ENCODE peak calls at places on chromosomes 2 and 18, in six cellular contexts. One of them, this sample, is unnamed.

GRCh38 chr18:12911928-12912703 is 28.1 kb upstream of the PTPN2 start:
- DNase-seq in A549: no peak
- DNase-seq in GM23248: peak; percentile 10
- DNase-seq in cardiac muscle cell: no peak
- DNase-seq in CD8-positive, alpha-beta T cell: no peak
- DNase-seq in aorta: no peak
- DNase-seq in this sample: no peak

GRCh38 chr2:74835831-74836674 is 2.1 kb downstream of the HK2 start:
- DNase-seq in A549: peak; percentile 72
- DNase-seq in GM23248: peak; percentile 61
- DNase-seq in cardiac muscle cell: peak; percentile 64
- DNase-seq in CD8-positive, alpha-beta T cell: no peak
- DNase-seq in aorta: no peak
- DNase-seq in this sample: no peak

GRCh38 chr2:119341684-119342083 is 24.9 kb downstream of the C2orf76 start:
- DNase-seq in A549: no peak
- DNase-seq in GM23248: no peak
- DNase-seq in cardiac muscle cell: no peak
- DNase-seq in CD8-positive, alpha-beta T cell: no peak
- DNase-seq in aorta: no peak
- DNase-seq in this sample: no peak

GRCh38 chr2:191012346-191012745 is 1.6 kb downstream of the STAT1 start:
- DNase-seq in A549: no peak
- DNase-seq in GM23248: no peak
- DNase-seq in cardiac muscle cell: no peak
- DNase-seq in CD8-positive, alpha-beta T cell: no peak
- DNase-seq in aorta: no peak
- DNase-seq in this sample: no peak

GRCh38 chr2:159968282-159968900 is 94.0 kb downstream of the PLA2R1 start:
- DNase-seq in A549: peak; percentile 41
- DNase-seq in GM23248: peak; percentile 61
- DNase-seq in cardiac muscle cell: peak; percentile 75
- DNase-seq in CD8-positive, alpha-beta T cell: no peak
- DNase-seq in aorta: no peak
- DNase-seq in this sample: no peak

GRCh38 chr2:11777066-11777782 is 30.8 kb downstream of the LPIN1 start:
- DNase-seq in A549: no peak
- DNase-seq in GM23248: no peak
- DNase-seq in cardiac muscle cell: no peak
- DNase-seq in CD8-positive, alpha-beta T cell: no peak
- DNase-seq in aorta: no peak
- DNase-seq in this sample: no peak

GRCh38 chr2:107062173-107062572 is 176.2 kb upstream of the ST6GAL2 start:
- DNase-seq in A549: peak; percentile 5
- DNase-seq in GM23248: no peak
- DNase-seq in cardiac muscle cell: no peak
- DNase-seq in CD8-positive, alpha-beta T cell: no peak
- DNase-seq in aorta: no peak
- DNase-seq in this sample: no peak

GRCh38 chr2:38504169-38504568 is 98.6 kb downstream of the HNRNPLL start:
- DNase-seq in A549: no peak
- DNase-seq in GM23248: no peak
- DNase-seq in cardiac muscle cell: no peak
- DNase-seq in CD8-positive, alpha-beta T cell: no peak
- DNase-seq in aorta: no peak
- DNase-seq in this sample: no peak

GRCh38 chr2:227033471-227034148 is 130.4 kb downstream of the COL4A4 start:
- DNase-seq in A549: peak; percentile 55
- DNase-seq in GM23248: peak; percentile 72
- DNase-seq in cardiac muscle cell: peak; percentile 80
- DNase-seq in CD8-positive, alpha-beta T cell: no peak
- DNase-seq in aorta: peak; percentile 52
- DNase-seq in this sample: no peak

GRCh38 chr2:63424329-63425078 is 163.8 kb downstream of the WDPCP start:
- DNase-seq in A549: peak; percentile 64
- DNase-seq in GM23248: peak; percentile 41
- DNase-seq in cardiac muscle cell: peak; percentile 59
- DNase-seq in CD8-positive, alpha-beta T cell: no peak
- DNase-seq in aorta: no peak
- DNase-seq in this sample: no peak

GRCh38 chr2:222445226-222445625 is 20.9 kb downstream of the SGPP2 start:
- DNase-seq in A549: no peak
- DNase-seq in GM23248: no peak
- DNase-seq in cardiac muscle cell: no peak
- DNase-seq in CD8-positive, alpha-beta T cell: no peak
- DNase-seq in aorta: no peak
- DNase-seq in this sample: no peak

GRCh38 chr2:174878537-174879147 is 114.4 kb upstream of the CHRNA1 start:
- DNase-seq in A549: no peak
- DNase-seq in GM23248: peak; percentile 71
- DNase-seq in cardiac muscle cell: peak; percentile 39
- DNase-seq in CD8-positive, alpha-beta T cell: no peak
- DNase-seq in aorta: no peak
- DNase-seq in this sample: no peak

GRCh38 chr2:27916293-27917015 is 25.9 kb downstream of the BABAM2 start:
- DNase-seq in A549: peak; percentile 42
- DNase-seq in GM23248: no peak
- DNase-seq in cardiac muscle cell: no peak
- DNase-seq in CD8-positive, alpha-beta T cell: no peak
- DNase-seq in aorta: no peak
- DNase-seq in this sample: no peak
- H3K27ac ChIP-seq in A549: peak overlapping the region; percentile 66
- H3K27ac ChIP-seq in GM23248: no peak overlapping the region
- H3K27ac ChIP-seq in cardiac muscle cell: no peak overlapping the region
- H3K27ac ChIP-seq in CD8-positive, alpha-beta T cell: no peak overlapping the region
- H3K27ac ChIP-seq in aorta: no peak overlapping the region
- H3K27ac ChIP-seq in this sample: no peak overlapping the region

DNA sequence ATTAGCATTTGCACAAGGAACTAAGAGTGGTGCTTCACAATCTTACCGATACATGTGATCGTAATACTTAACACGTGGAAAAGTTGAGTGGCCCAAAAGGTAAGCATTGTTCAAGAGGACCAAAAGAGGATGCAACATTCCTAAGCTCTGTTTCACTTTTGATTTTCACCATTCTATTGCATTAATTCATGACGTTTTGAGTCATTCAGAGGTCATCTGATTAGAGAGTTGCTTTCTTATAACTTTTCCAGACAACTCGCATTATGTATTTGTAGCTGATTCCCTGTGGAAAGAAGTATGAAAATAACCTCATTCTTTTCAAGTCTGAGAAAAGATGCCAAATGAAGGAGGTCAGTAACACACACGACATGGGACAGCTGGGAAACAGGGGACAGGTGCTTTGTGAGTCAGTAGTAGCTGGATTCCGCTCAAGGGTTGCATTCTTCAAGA is 344.4 kb downstream of the RND3 start:
- DNase-seq in A549: no peak
- DNase-seq in GM23248: peak; percentile 63
- DNase-seq in cardiac muscle cell: peak; percentile 66
- DNase-seq in CD8-positive, alpha-beta T cell: no peak
- DNase-seq in aorta: no peak
- DNase-seq in this sample: no peak
- H3K27ac ChIP-seq in A549: peak overlapping the region; percentile 48
- H3K27ac ChIP-seq in GM23248: peak overlapping the region; percentile 80
- H3K27ac ChIP-seq in cardiac muscle cell: no peak overlapping the region
- H3K27ac ChIP-seq in CD8-positive, alpha-beta T cell: no peak overlapping the region
- H3K27ac ChIP-seq in aorta: no peak overlapping the region
- H3K27ac ChIP-seq in this sample: no peak overlapping the region

DNA sequence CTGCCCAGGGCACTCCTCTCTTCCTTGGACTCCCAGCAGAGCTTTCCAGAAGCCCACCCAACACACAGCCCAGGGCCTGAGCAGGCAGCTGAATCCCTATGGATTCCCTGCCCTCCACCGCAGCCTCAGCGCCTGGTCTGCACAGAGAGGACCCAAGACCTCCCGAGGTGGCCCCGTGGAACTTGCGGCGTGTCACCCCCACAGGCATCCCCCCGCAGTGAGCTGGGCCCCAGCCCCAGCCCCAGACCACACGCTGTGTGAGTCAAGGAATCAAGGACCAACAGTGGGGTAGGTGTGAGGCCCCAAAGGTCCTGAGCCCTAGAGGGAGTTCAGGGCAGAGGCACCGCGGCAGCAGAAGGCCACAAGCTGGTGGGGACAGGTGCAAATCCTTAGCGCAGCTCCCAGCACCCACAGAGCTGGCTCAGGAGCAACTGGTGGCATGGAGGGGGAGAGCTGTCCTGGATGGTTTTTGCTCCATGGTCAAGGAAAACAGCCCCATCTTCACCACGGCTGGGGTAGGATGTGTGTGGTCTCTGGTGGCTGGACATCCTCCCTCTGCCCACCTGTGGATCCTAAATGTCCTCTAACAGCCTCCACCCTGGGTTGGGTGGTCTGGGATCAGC is 8.5 kb downstream of the HS6ST1 start:
- DNase-seq in A549: no peak
- DNase-seq in GM23248: no peak
- DNase-seq in cardiac muscle cell: no peak
- DNase-seq in CD8-positive, alpha-beta T cell: no peak
- DNase-seq in aorta: no peak
- DNase-seq in this sample: no peak
- H3K27ac ChIP-seq in A549: no peak overlapping the region
- H3K27ac ChIP-seq in GM23248: no peak overlapping the region
- H3K27ac ChIP-seq in cardiac muscle cell: no peak overlapping the region
- H3K27ac ChIP-seq in CD8-positive, alpha-beta T cell: no peak overlapping the region
- H3K27ac ChIP-seq in aorta: no peak overlapping the region
- H3K27ac ChIP-seq in this sample: no peak overlapping the region

GRCh38 chr2:41510108-41510507 is 537.7 kb upstream of the PKDCC start:
- DNase-seq in A549: no peak
- DNase-seq in GM23248: no peak
- DNase-seq in cardiac muscle cell: no peak
- DNase-seq in CD8-positive, alpha-beta T cell: no peak
- DNase-seq in aorta: no peak
- DNase-seq in this sample: no peak
- H3K27ac ChIP-seq in A549: no peak overlapping the region
- H3K27ac ChIP-seq in GM23248: no peak overlapping the region
- H3K27ac ChIP-seq in cardiac muscle cell: no peak overlapping the region
- H3K27ac ChIP-seq in CD8-positive, alpha-beta T cell: no peak overlapping the region
- H3K27ac ChIP-seq in aorta: no peak overlapping the region
- H3K27ac ChIP-seq in this sample: no peak overlapping the region

DNA sequence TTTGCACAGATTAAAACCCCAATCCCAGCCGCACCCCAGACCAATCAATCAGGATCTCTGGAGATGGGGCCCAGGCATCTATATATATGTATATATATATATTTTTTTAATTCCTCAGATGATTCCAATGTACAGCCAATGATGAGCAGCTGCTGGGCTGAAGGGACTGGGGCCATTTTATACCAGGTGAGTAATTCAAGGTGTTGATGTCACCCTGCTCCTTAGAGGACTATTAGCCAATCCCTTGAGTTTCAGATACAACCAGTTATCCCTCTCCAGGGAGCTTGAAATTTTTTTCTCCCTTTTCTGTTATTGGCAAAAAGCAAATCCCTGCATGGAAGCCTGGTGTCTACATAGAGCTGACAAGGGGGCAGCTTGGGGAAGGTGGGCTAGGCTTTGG is 59.8 kb downstream of the MCFD2 start:
- DNase-seq in A549: no peak
- DNase-seq in GM23248: peak; percentile 63
- DNase-seq in cardiac muscle cell: no peak
- DNase-seq in CD8-positive, alpha-beta T cell: no peak
- DNase-seq in aorta: no peak
- DNase-seq in this sample: no peak
- H3K27ac ChIP-seq in A549: peak overlapping the region; percentile 99
- H3K27ac ChIP-seq in GM23248: peak overlapping the region; percentile 99
- H3K27ac ChIP-seq in cardiac muscle cell: no peak overlapping the region
- H3K27ac ChIP-seq in CD8-positive, alpha-beta T cell: no peak overlapping the region
- H3K27ac ChIP-seq in aorta: peak overlapping the region; percentile 75
- H3K27ac ChIP-seq in this sample: peak overlapping the region; percentile 80

GRCh38 chr18:25233582-25234362 is 118.2 kb downstream of the ZNF521 start:
- DNase-seq in A549: no peak
- DNase-seq in GM23248: peak; percentile 78
- DNase-seq in cardiac muscle cell: peak; percentile 77
- DNase-seq in CD8-positive, alpha-beta T cell: no peak
- DNase-seq in aorta: no peak
- DNase-seq in this sample: no peak
- H3K27ac ChIP-seq in A549: no peak overlapping the region
- H3K27ac ChIP-seq in GM23248: peak overlapping the region; percentile 59
- H3K27ac ChIP-seq in cardiac muscle cell: peak overlapping the region; percentile 70
- H3K27ac ChIP-seq in CD8-positive, alpha-beta T cell: no peak overlapping the region
- H3K27ac ChIP-seq in aorta: peak overlapping the region; percentile 25
- H3K27ac ChIP-seq in this sample: no peak overlapping the region

GRCh38 chr2:231395188-231396057 is at the start of gene B3GNT7:
- DNase-seq in A549: no peak
- DNase-seq in GM23248: no peak
- DNase-seq in cardiac muscle cell: no peak
- DNase-seq in CD8-positive, alpha-beta T cell: no peak
- DNase-seq in aorta: no peak
- DNase-seq in this sample: no peak

GRCh38 chr2:231396058-231396821 is 730 bp downstream of the B3GNT7 start:
- DNase-seq in A549: no peak
- DNase-seq in GM23248: no peak
- DNase-seq in cardiac muscle cell: no peak
- DNase-seq in CD8-positive, alpha-beta T cell: no peak
- DNase-seq in aorta: no peak
- DNase-seq in this sample: no peak

GRCh38 chr2:231397928-231398294 is 2.4 kb downstream of the B3GNT7 start:
- DNase-seq in A549: no peak
- DNase-seq in GM23248: no peak
- DNase-seq in cardiac muscle cell: no peak
- DNase-seq in CD8-positive, alpha-beta T cell: no peak
- DNase-seq in aorta: no peak
- DNase-seq in this sample: no peak

GRCh38 chr2:231398585-231398984 is 3.1 kb downstream of the B3GNT7 start:
- DNase-seq in A549: no peak
- DNase-seq in GM23248: no peak
- DNase-seq in cardiac muscle cell: no peak
- DNase-seq in CD8-positive, alpha-beta T cell: no peak
- DNase-seq in aorta: no peak
- DNase-seq in this sample: no peak

DNA sequence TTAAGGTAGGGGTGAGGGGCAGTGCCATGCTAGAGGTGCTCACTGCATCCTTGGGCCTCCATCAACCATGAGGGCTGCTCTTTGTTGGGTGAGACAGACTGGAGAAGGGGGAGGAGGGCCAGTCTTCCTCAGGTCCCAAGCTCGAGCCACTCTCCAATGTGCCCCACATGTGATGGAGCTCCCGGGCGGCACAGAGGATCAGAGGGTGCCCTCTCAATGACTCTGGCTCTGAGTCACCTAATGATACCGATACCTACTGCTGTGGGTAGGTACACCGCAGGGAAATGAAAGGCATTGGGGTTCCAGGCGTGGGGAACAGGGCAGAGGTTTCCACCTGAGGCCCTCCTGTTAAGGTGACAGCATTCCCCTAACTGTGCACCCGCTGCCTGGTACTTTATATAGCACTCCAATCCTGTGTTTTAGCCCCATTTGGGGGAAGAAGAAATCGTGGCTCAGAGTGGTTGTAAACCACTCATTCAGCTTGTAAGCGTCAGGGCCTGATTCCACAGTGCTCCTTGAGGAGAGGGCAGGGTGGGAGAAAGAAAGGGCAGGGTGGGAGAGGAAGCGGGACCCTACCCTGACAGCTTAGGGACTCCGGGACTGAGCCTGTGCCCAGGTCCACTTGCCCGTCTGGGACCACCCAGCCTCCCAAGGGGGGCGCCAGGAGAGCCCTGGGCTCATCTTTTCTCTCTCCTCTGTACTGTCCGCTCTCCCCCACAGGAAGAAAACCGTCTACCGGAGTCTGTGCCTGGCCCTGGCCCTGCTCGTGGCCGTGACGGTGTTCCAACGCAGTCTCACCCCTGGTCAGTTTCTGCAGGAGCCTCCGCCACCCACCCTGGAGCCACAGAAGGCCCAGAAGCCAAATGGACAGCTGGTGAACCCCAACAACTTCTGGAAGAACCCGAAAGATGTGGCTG is 1.8 kb downstream of the B3GNT7 start:
- DNase-seq in A549: no peak
- DNase-seq in GM23248: no peak
- DNase-seq in cardiac muscle cell: no peak
- DNase-seq in CD8-positive, alpha-beta T cell: no peak
- DNase-seq in aorta: peak; percentile 13
- DNase-seq in this sample: no peak
- H3K27ac ChIP-seq in A549: no peak overlapping the region
- H3K27ac ChIP-seq in GM23248: no peak overlapping the region
- H3K27ac ChIP-seq in cardiac muscle cell: no peak overlapping the region
- H3K27ac ChIP-seq in CD8-positive, alpha-beta T cell: no peak overlapping the region
- H3K27ac ChIP-seq in aorta: no peak overlapping the region
- H3K27ac ChIP-seq in this sample: peak overlapping the region; percentile 53

This sample was measured in caudate nucleus.